ENCODE peak calls at places on chromosomes 16 and 17, in six cellular contexts. L is CD8-positive, alpha-beta T cell; F is left lung; V is Peyer's patch; Q is AG04449; T is ascending aorta. I is an unnamed sample.

GRCh38 chr17:7835818-7836595 is 2.0 kb downstream of the KDM6B start:
- DNase-seq in L (no peak), F (peak; percentile 92), V (peak; percentile 74), Q (no peak), T (peak; percentile 83), I (no peak)

GRCh38 chr17:596763-597644 is 117.6 kb downstream of the VPS53 start:
- DNase-seq in L (no peak), F (no peak), V (no peak), Q (no peak), T (no peak), I (no peak)

GRCh38 chr16:6918661-6919060 is 414.0 kb upstream of the RBFOX1 start:
- DNase-seq in L (no peak), F (no peak), V (no peak), Q (no peak), T (no peak), I (no peak)

GRCh38 chr17:30336369-30337171 is 2.7 kb upstream of the TMIGD1 start:
- DNase-seq in L (no peak), F (no peak), V (no peak), Q (no peak), T (no peak), I (no peak)

GRCh38 chr16:75621170-75621477 is 2.0 kb downstream of the ADAT1 start:
- DNase-seq in L (no peak), F (no peak), V (no peak), Q (no peak), T (no peak), I (no peak)

GRCh38 chr17:57068222-57068658 is 16.8 kb upstream of the AKAP1 start:
- DNase-seq in L (no peak), F (no peak), V (no peak), Q (no peak), T (no peak), I (no peak)

GRCh38 chr16:50088302-50088701 is 22.5 kb downstream of the HEATR3 start:
- DNase-seq in L (no peak), F (no peak), V (no peak), Q (no peak), T (no peak), I (no peak)

GRCh38 chr17:21528031-21528684 is 152.0 kb downstream of the KCNJ12 start:
- DNase-seq in L (no peak), F (no peak), V (no peak), Q (no peak), T (no peak), I (no peak)

GRCh38 chr17:27776882-27777624 is 23.3 kb downstream of the NOS2 start:
- DNase-seq in L (no peak), F (peak; percentile 13), V (no peak), Q (no peak), T (no peak), I (no peak)

GRCh38 chr16:20884240-20884556 is 16.0 kb downstream of the DCUN1D3 start:
- DNase-seq in L (no peak), F (no peak), V (no peak), Q (no peak), T (no peak), I (no peak)

GRCh38 chr17:11205656-11206055 is 35.4 kb upstream of the SHISA6 start:
- DNase-seq in L (no peak), F (no peak), V (no peak), Q (no peak), T (no peak), I (no peak)

GRCh38 chr17:15900871-15901270 is 44.1 kb upstream of the ADORA2B start:
- DNase-seq in L (no peak), F (no peak), V (no peak), Q (no peak), T (no peak), I (no peak)

GRCh38 chr17:60602385-60602742 is 2.4 kb downstream of the PPM1D start:
- DNase-seq in L (no peak), F (no peak), V (no peak), Q (no peak), T (no peak), I (no peak)

GRCh38 chr17:11848330-11848729 is 148.9 kb downstream of the ZNF18 start:
- DNase-seq in L (no peak), F (no peak), V (no peak), Q (no peak), T (no peak), I (no peak)

GRCh38 chr17:67386965-67387551 is 10.0 kb downstream of the PITPNC1 start:
- DNase-seq in L (peak; percentile 29), F (peak; percentile 87), V (no peak), Q (no peak), T (no peak), I (peak; percentile 52)

GRCh38 chr17:62126292-62126691 is 61.2 kb upstream of the MED13 start:
- DNase-seq in L (no peak), F (no peak), V (no peak), Q (no peak), T (no peak), I (no peak)

GRCh38 chr17:82497483-82498405 is 21.8 kb upstream of the FOXK2 start:
- DNase-seq in L (no peak), F (peak; percentile 85), V (peak; percentile 42), Q (no peak), T (no peak), I (no peak)

GRCh38 chr17:3896108-3897099 is 3.6 kb upstream of the CAMKK1 start:
- DNase-seq in L (no peak), F (no peak), V (no peak), Q (no peak), T (no peak), I (no peak)

GRCh38 chr17:51078009-51078592 is 42.6 kb downstream of the SPAG9 start:
- DNase-seq in L (no peak), F (no peak), V (no peak), Q (no peak), T (no peak), I (no peak)

GRCh38 chr16:67192781-67193260 is 866 bp downstream of the E2F4 start:
- DNase-seq in L (no peak), F (no peak), V (no peak), Q (no peak), T (no peak), I (no peak)

GRCh38 chr16:69839798-69840409 is 77.8 kb downstream of the WWP2 start:
- DNase-seq in L (no peak), F (no peak), V (no peak), Q (no peak), T (no peak), I (no peak)

GRCh38 chr17:59154721-59155438 is at the start of gene SKA2:
- DNase-seq in L (peak; percentile 93), F (peak; percentile 93), V (peak; percentile 91), Q (no peak), T (no peak), I (peak; percentile 98)

GRCh38 chr17:75503337-75503950 is 11.9 kb downstream of the CASKIN2 start:
- DNase-seq in L (no peak), F (peak; percentile 67), V (no peak), Q (no peak), T (no peak), I (no peak)

GRCh38 chr17:65431116-65431515 is 130.3 kb downstream of the AXIN2 start:
- DNase-seq in L (no peak), F (no peak), V (no peak), Q (no peak), T (no peak), I (no peak)

GRCh38 chr17:4583796-4584124 is 569 bp upstream of the SMTNL2 start:
- DNase-seq in L (no peak), F (no peak), V (no peak), Q (no peak), T (no peak), I (no peak)

GRCh38 chr16:55487048-55487803 is 8.2 kb downstream of the MMP2 start:
- DNase-seq in L (no peak), F (no peak), V (no peak), Q (peak; percentile 79), T (peak; percentile 74), I (no peak)

GRCh38 chr16:49061315-49061714 is 220.3 kb downstream of the CBLN1 start:
- DNase-seq in L (no peak), F (no peak), V (no peak), Q (no peak), T (no peak), I (no peak)

GRCh38 chr16:49056546-49056945 is 225.1 kb downstream of the CBLN1 start:
- DNase-seq in L (no peak), F (no peak), V (no peak), Q (no peak), T (no peak), I (no peak)

GRCh38 chr16:49057391-49057790 is 224.2 kb downstream of the CBLN1 start:
- DNase-seq in L (no peak), F (no peak), V (no peak), Q (no peak), T (no peak), I (no peak)

GRCh38 chr16:49055824-49056545 is 225.7 kb downstream of the CBLN1 start:
- DNase-seq in L (no peak), F (no peak), V (no peak), Q (no peak), T (no peak), I (no peak)

DNA sequence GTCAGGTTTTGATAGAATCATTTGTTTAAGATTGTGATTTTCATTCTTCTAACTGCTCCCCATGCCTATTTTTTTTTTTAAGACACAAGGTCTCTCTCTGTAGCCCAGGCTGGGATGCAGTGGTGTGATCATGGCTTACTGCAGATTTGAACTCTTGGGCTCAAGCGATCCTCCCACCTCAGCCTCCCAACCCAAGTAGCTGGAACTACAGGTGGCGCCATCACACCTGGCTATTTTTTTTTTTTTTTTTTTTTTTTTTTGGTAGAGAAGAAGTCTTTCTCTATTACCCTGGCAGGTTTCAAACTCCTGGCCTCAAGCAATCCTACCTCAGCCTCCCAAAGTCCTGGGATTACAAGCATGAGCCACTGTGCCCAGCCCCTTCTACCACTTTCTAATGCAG is 223.3 kb downstream of the CBLN1 start:
- DNase-seq in L (no peak), F (no peak), V (no peak), Q (no peak), T (no peak), I (no peak)
- TF ChIP-seq CTCF in L (no peak), F (no peak), V (no peak), Q (no peak), T (no peak), I (no peak)

GRCh38 chr17:58079300-58080033 is 3.8 kb upstream of the DYNLL2 start:
- DNase-seq in L (no peak), F (no peak), V (no peak), Q (no peak), T (no peak), I (no peak)
- TF ChIP-seq CTCF in L (no peak), F (no peak), V (no peak), Q (no peak), T (no peak), I (no peak)

DNA sequence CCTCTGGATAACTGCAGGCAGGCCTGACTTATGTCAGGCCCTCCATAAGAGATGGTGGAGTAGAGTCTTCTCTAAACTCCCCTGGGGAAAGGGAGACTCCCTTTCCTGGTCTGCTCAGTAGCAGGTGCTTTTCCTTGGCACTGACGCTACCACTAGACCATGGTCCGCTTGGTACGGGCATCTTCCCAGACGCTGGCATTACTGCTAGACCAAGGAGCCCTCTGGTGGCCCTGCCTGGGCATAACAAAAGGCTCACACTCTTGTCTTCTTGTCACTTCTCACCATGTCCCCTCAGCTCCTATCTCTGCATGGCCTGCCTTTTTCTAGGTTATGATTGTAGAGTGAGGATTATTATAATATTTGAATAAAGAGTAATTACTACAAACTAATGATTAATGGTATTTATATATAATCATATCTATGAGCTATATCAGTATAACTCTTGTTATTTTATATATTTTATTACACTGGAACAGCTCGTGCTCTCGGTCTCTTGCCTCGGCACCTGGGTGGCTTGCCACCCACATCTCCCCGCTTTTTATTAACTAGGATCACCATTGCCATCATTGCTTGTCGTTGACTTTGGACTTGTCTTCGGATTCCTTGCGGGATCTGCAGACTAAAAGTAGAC is 59.8 kb upstream of the ARL4D start:
- DNase-seq in L (peak; percentile 32), F (peak; percentile 79), V (peak; percentile 73), Q (no peak), T (peak; percentile 87), I (peak; percentile 41)
- TF ChIP-seq CTCF in L (peak; percentile 69), F (peak; percentile 68), V (peak; percentile 75), Q (peak; percentile 78), T (peak; percentile 47), I (peak; percentile 76)

GRCh38 chr17:80961931-80962330 is 29.7 kb upstream of the CHMP6 start:
- DNase-seq in L (no peak), F (peak; percentile 23), V (no peak), Q (no peak), T (no peak), I (no peak)
- TF ChIP-seq CTCF in L (no peak), F (no peak), V (no peak), Q (no peak), T (no peak), I (no peak)